ENCODE peak calls at places on chromosomes 11 and 22, in four cellular contexts. One of them, this sample, is unnamed.

GRCh38 chr11:87116185-87116584 is 78.5 kb downstream of the TMEM135 start:
- DNase-seq in Peyer's patch: no peak
- DNase-seq in lower leg skin: no peak
- DNase-seq in PC-3: no peak
- DNase-seq in this sample: no peak

GRCh38 chr11:117230981-117231636 is 764 bp downstream of the PCSK7 start:
- DNase-seq in Peyer's patch: no peak
- DNase-seq in PC-3: peak
- DNase-seq in lower leg skin: no peak
- DNase-seq in this sample: no peak

GRCh38 chr11:114938799-114939198 is 260.5 kb downstream of the NXPE2 start:
- DNase-seq in Peyer's patch: no peak
- DNase-seq in lower leg skin: no peak
- DNase-seq in PC-3: no peak
- DNase-seq in this sample: no peak

GRCh38 chr11:73439002-73439843 is 63.0 kb downstream of the RELT start:
- DNase-seq in PC-3: no peak
- DNase-seq in Peyer's patch: no peak
- DNase-seq in lower leg skin: no peak
- DNase-seq in this sample: no peak

GRCh38 chr11:8814209-8814922 is 96.6 kb upstream of the AKIP1 start:
- DNase-seq in Peyer's patch: no peak
- DNase-seq in lower leg skin: no peak
- DNase-seq in PC-3: peak
- DNase-seq in this sample: peak

GRCh38 chr22:29870574-29870973 is 12.4 kb upstream of the MTMR3 start:
- DNase-seq in Peyer's patch: no peak
- DNase-seq in PC-3: no peak
- DNase-seq in lower leg skin: no peak
- DNase-seq in this sample: no peak

GRCh38 chr11:108016647-108017046 is 7.9 kb downstream of the CUL5 start:
- DNase-seq in PC-3: no peak
- DNase-seq in lower leg skin: no peak
- DNase-seq in Peyer's patch: no peak
- DNase-seq in this sample: no peak

GRCh38 chr11:23236846-23237550 is 376.7 kb upstream of the CCDC179 start:
- DNase-seq in lower leg skin: no peak
- DNase-seq in Peyer's patch: no peak
- DNase-seq in PC-3: no peak
- DNase-seq in this sample: no peak

GRCh38 chr11:61333638-61334433 is 808 bp downstream of the TKFC start:
- DNase-seq in Peyer's patch: no peak
- DNase-seq in lower leg skin: no peak
- DNase-seq in PC-3: no peak
- DNase-seq in this sample: no peak

GRCh38 chr22:46908641-46909107 is 146.2 kb downstream of the TBC1D22A start:
- DNase-seq in lower leg skin: no peak
- DNase-seq in Peyer's patch: peak
- DNase-seq in PC-3: no peak
- DNase-seq in this sample: no peak

GRCh38 chr22:35900483-35901168 is 128.0 kb downstream of the RBFOX2 start:
- DNase-seq in Peyer's patch: no peak
- DNase-seq in PC-3: peak
- DNase-seq in lower leg skin: no peak
- DNase-seq in this sample: no peak

GRCh38 chr11:9740202-9740881 is 76.5 kb downstream of the SWAP70 start:
- DNase-seq in Peyer's patch: no peak
- DNase-seq in PC-3: peak
- DNase-seq in lower leg skin: no peak
- DNase-seq in this sample: no peak

GRCh38 chr11:35236667-35237003 is 97.7 kb downstream of the CD44 start:
- DNase-seq in PC-3: no peak
- DNase-seq in Peyer's patch: no peak
- DNase-seq in lower leg skin: no peak
- DNase-seq in this sample: peak

GRCh38 chr11:9053631-9054030 is 37.8 kb downstream of the SCUBE2 start:
- DNase-seq in PC-3: no peak
- DNase-seq in Peyer's patch: no peak
- DNase-seq in lower leg skin: no peak
- DNase-seq in this sample: peak

GRCh38 chr22:36329217-36330078 is 58.3 kb downstream of the MYH9 start:
- DNase-seq in Peyer's patch: peak
- DNase-seq in PC-3: peak
- DNase-seq in lower leg skin: no peak
- DNase-seq in this sample: peak

GRCh38 chr11:57938351-57938750 is 85.3 kb upstream of the OR9Q1 start:
- DNase-seq in lower leg skin: no peak
- DNase-seq in Peyer's patch: no peak
- DNase-seq in PC-3: no peak
- DNase-seq in this sample: no peak

GRCh38 chr22:20236052-20236717 is 31.9 kb downstream of the RTN4R start:
- DNase-seq in PC-3: no peak
- DNase-seq in Peyer's patch: no peak
- DNase-seq in lower leg skin: no peak
- DNase-seq in this sample: no peak

GRCh38 chr22:38611559-38611958 is 41.6 kb upstream of the DMC1 start:
- DNase-seq in lower leg skin: no peak
- DNase-seq in Peyer's patch: no peak
- DNase-seq in PC-3: no peak
- DNase-seq in this sample: no peak

GRCh38 chr11:85685131-85685819 is 720 bp downstream of the CCDC89 start:
- DNase-seq in PC-3: no peak
- DNase-seq in lower leg skin: no peak
- DNase-seq in Peyer's patch: no peak
- DNase-seq in this sample: no peak
- H3K4me3 ChIP-seq in PC-3: no peak
- H3K4me3 ChIP-seq in lower leg skin: no peak
- H3K4me3 ChIP-seq in Peyer's patch: no peak
- H3K4me3 ChIP-seq in this sample: peak

DNA sequence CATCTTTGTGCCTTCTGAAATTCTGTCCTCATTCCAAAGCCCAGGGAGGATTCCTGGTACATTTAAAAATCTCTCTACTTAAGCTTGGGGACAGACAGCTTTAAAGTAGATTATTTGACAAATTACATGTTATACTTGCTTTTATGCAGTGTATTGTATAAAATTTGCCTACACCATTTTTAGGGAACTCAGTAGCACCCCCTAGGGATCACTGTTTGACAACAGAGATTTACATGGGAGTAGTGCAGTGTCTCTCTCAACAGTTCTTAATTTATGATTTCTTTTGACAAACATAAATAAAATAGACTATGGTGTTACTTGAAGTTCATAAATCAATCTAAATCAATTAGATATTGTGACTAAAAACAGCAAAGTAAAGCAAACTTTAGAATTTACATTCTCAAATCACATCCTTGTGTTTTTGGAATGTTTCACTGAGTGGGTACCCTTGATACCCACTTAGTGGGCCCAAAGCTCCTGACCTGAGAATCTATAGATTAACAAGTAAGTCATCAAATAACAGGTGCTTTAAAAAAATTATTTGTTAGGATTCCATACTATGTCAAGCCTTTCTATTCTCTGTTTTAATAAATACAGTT is 428.8 kb downstream of the DYNC2H1 start:
- DNase-seq in Peyer's patch: no peak
- DNase-seq in PC-3: peak
- DNase-seq in lower leg skin: no peak
- DNase-seq in this sample: no peak
- TF ChIP-seq CTCF in Peyer's patch: peak
- TF ChIP-seq CTCF in PC-3: peak
- TF ChIP-seq CTCF in lower leg skin: no peak
- TF ChIP-seq CTCF in this sample: peak

DNA sequence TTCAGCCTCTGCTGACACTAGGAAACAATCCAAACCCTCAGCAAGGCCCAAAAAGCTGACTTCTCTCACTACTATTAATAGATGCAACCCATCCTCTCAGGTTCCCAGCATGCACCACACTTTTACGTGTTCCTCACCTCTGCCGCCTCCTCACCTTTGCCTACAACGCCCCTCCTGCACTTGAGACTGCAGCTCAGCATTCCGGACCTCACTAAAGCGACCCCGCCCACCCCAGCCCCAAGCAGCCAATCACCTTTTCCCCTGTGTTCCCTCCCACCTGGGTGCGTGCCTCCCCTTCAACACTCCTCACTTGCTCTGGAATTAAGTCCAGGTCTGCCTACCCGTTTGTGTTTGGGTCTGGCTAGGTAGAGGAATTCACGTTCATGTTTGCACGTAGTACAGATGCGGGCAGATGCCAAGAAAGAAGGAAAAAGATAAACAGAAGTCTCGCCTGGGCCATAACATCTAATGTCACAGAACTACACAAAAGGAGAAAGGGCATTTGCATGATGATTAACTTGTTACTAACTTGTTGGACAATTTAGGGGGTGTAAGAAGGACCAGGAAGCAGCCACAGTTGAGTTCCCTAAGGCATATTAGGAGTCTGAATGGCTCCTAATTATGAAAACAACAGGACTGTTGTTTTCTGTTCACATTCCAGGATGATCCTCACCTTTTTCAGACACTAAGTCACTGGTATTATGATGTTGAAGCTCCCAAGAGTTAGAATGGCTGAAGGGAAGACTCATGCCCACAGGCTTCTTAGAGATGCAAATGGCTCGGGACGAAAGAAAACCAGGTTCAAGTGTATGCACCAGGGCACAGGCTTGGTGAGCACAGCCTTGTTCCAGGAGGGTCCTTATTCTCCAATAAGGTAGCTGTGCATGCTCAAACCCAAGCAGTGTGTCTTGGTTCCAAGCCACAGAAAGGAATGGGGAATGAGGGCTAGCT is 102.2 kb downstream of the MICAL3 start:
- DNase-seq in Peyer's patch: no peak
- DNase-seq in lower leg skin: no peak
- DNase-seq in PC-3: no peak
- DNase-seq in this sample: no peak
- H3K4me3 ChIP-seq in Peyer's patch: no peak
- H3K4me3 ChIP-seq in lower leg skin: no peak
- H3K4me3 ChIP-seq in PC-3: no peak
- H3K4me3 ChIP-seq in this sample: no peak

GRCh38 chr11:90908074-90908473 is 685.2 kb upstream of the CHORDC1 start:
- DNase-seq in PC-3: peak
- DNase-seq in lower leg skin: no peak
- DNase-seq in Peyer's patch: no peak
- DNase-seq in this sample: no peak
- TF ChIP-seq CTCF in PC-3: peak
- TF ChIP-seq CTCF in lower leg skin: no peak
- TF ChIP-seq CTCF in Peyer's patch: no peak
- TF ChIP-seq CTCF in this sample: no peak

DNA sequence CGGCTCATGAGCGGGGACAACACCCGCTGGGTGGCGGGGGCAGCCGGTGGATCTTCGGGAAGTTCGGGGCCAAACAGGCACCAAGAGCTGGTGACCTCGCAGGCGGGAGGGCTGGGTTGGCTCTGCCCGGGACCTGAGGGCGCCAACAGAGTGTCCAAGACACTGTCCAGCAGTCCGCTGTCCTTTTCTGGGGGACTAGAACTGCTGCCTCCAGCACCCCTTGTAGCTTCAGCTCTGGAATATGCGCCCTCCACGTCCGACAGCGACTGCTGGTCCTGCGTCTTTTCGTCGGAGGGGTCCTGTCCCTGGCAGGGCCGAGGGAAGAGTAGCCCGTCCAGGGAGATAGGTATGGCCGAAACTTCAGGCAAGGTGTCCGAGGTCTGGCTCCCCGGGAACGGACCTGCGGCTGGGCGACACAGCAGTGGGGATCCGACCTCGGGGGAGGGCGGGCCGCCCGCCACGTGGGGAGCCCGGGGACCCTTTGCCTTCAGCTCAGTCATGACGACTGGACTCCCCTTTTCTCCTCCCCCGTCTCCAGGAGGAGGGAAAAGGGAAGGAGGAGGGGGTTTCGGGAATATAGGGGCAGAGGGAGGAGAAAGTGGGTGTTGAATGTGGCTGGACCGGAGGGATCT is 926 bp downstream of the PGR start:
- DNase-seq in PC-3: no peak
- DNase-seq in lower leg skin: peak
- DNase-seq in Peyer's patch: no peak
- DNase-seq in this sample: no peak
- H3K4me3 ChIP-seq in PC-3: no peak
- H3K4me3 ChIP-seq in lower leg skin: peak
- H3K4me3 ChIP-seq in Peyer's patch: peak
- H3K4me3 ChIP-seq in this sample: no peak

DNA sequence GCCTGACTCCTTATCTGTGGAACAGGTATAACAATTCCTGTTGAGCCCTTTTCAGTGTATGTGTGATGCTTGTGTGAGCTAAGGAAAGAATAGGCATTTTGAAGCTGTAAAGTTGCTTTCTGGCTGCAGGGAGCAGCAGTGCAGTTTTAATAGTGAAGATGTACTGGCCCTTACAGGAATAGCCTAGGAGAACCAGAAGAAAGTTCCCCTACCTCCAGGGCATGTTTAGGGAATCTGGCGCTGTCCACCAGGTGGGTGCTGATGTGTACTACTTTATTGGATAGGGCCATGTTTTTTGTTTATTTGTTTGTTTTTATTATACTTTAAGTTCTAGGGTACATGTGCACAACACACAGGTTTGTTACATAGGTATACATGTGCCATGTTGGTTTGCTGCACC is 11.5 kb downstream of the BMAL1 start:
- DNase-seq in lower leg skin: no peak
- DNase-seq in Peyer's patch: no peak
- DNase-seq in PC-3: peak
- DNase-seq in this sample: no peak
- TF ChIP-seq CTCF in lower leg skin: no peak
- TF ChIP-seq CTCF in Peyer's patch: no peak
- TF ChIP-seq CTCF in PC-3: peak
- TF ChIP-seq CTCF in this sample: no peak

DNA sequence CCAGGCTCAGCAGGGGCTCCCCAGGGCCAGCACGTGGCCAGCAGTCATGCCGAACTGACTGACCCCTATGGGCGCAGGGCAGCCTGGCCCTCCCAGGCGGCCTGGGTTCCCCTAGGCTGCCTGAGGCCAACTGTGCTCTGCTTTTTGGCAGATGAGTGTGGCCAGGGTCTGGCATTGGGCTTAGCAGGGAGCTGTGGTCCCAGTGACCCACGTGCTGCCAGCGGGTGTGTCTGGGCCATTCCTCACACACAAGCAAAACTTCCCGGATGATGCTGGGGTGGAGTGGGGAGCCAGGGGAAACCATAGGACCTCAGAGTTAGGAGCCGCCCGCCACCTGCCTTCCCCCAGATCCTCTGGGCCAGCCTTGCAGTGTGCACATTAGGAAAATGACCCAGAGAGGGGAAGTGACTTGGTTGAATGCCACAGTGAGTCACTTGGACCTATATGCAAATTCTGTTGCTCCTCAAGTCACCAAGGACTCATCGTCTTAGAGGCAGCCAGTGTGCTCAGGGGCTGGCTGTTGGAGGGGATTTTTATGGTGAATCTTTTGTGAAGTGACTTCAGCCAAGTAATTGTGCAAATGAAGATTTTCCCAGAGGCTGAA is 6.6 kb downstream of the ADORA2A start:
- DNase-seq in PC-3: peak
- DNase-seq in Peyer's patch: peak
- DNase-seq in lower leg skin: no peak
- DNase-seq in this sample: no peak
- H3K4me3 ChIP-seq in PC-3: no peak
- H3K4me3 ChIP-seq in Peyer's patch: no peak
- H3K4me3 ChIP-seq in lower leg skin: no peak
- H3K4me3 ChIP-seq in this sample: no peak